ENCODE peak calls at places on chromosome 2, in six cellular contexts. One of them, this sample, is unnamed.

GRCh38 chr2:65754219-65754618 is 321.8 kb upstream of the SPRED2 start:
- ATAC-seq in activated CD8-positive, alpha-beta memory T cell treated with anti-CD3 and anti-CD28 coated beads, Interleukin-2, amount 10 ng/mL, durations not matched to agents 7 days and 5 days: no peak
- ATAC-seq in psoas muscle: no peak
- ATAC-seq in right cardiac atrium: peak
- ATAC-seq in body of pancreas: no peak
- ATAC-seq in stimulated activated naive CD8-positive, alpha-beta T cell treated with anti-CD3 and anti-CD28 coated beads, Interleukin-15, amount 100 ng/mL, for 72 hours: no peak
- ATAC-seq in this sample: no peak

GRCh38 chr2:36951030-36951518 is 15.3 kb downstream of the STRN start:
- ATAC-seq in activated CD8-positive, alpha-beta memory T cell treated with anti-CD3 and anti-CD28 coated beads, Interleukin-2, amount 10 ng/mL, durations not matched to agents 7 days and 5 days: no peak
- ATAC-seq in psoas muscle: no peak
- ATAC-seq in right cardiac atrium: peak
- ATAC-seq in body of pancreas: no peak
- ATAC-seq in stimulated activated naive CD8-positive, alpha-beta T cell treated with anti-CD3 and anti-CD28 coated beads, Interleukin-15, amount 100 ng/mL, for 72 hours: no peak
- ATAC-seq in this sample: no peak

GRCh38 chr2:28004086-28004485 is 113.6 kb downstream of the BABAM2 start:
- ATAC-seq in activated CD8-positive, alpha-beta memory T cell treated with anti-CD3 and anti-CD28 coated beads, Interleukin-2, amount 10 ng/mL, durations not matched to agents 7 days and 5 days: peak
- ATAC-seq in psoas muscle: no peak
- ATAC-seq in right cardiac atrium: no peak
- ATAC-seq in body of pancreas: no peak
- ATAC-seq in stimulated activated naive CD8-positive, alpha-beta T cell treated with anti-CD3 and anti-CD28 coated beads, Interleukin-15, amount 100 ng/mL, for 72 hours: peak
- ATAC-seq in this sample: peak

GRCh38 chr2:100289020-100289419 is 33.3 kb downstream of the LONRF2 start:
- ATAC-seq in activated CD8-positive, alpha-beta memory T cell treated with anti-CD3 and anti-CD28 coated beads, Interleukin-2, amount 10 ng/mL, durations not matched to agents 7 days and 5 days: peak
- ATAC-seq in psoas muscle: no peak
- ATAC-seq in right cardiac atrium: no peak
- ATAC-seq in body of pancreas: no peak
- ATAC-seq in stimulated activated naive CD8-positive, alpha-beta T cell treated with anti-CD3 and anti-CD28 coated beads, Interleukin-15, amount 100 ng/mL, for 72 hours: no peak
- ATAC-seq in this sample: peak

GRCh38 chr2:37873749-37874330 is 51.2 kb upstream of the RMDN2 start:
- ATAC-seq in activated CD8-positive, alpha-beta memory T cell treated with anti-CD3 and anti-CD28 coated beads, Interleukin-2, amount 10 ng/mL, durations not matched to agents 7 days and 5 days: no peak
- ATAC-seq in psoas muscle: no peak
- ATAC-seq in right cardiac atrium: no peak
- ATAC-seq in body of pancreas: no peak
- ATAC-seq in stimulated activated naive CD8-positive, alpha-beta T cell treated with anti-CD3 and anti-CD28 coated beads, Interleukin-15, amount 100 ng/mL, for 72 hours: no peak
- ATAC-seq in this sample: no peak

GRCh38 chr2:112712903-112713584 is 7.8 kb upstream of the NT5DC4 start:
- ATAC-seq in activated CD8-positive, alpha-beta memory T cell treated with anti-CD3 and anti-CD28 coated beads, Interleukin-2, amount 10 ng/mL, durations not matched to agents 7 days and 5 days: no peak
- ATAC-seq in psoas muscle: no peak
- ATAC-seq in right cardiac atrium: no peak
- ATAC-seq in body of pancreas: no peak
- ATAC-seq in stimulated activated naive CD8-positive, alpha-beta T cell treated with anti-CD3 and anti-CD28 coated beads, Interleukin-15, amount 100 ng/mL, for 72 hours: no peak
- ATAC-seq in this sample: peak

GRCh38 chr2:198044777-198045176 is 240.4 kb downstream of the PLCL1 start:
- ATAC-seq in activated CD8-positive, alpha-beta memory T cell treated with anti-CD3 and anti-CD28 coated beads, Interleukin-2, amount 10 ng/mL, durations not matched to agents 7 days and 5 days: peak
- ATAC-seq in psoas muscle: no peak
- ATAC-seq in right cardiac atrium: no peak
- ATAC-seq in body of pancreas: no peak
- ATAC-seq in stimulated activated naive CD8-positive, alpha-beta T cell treated with anti-CD3 and anti-CD28 coated beads, Interleukin-15, amount 100 ng/mL, for 72 hours: peak
- ATAC-seq in this sample: peak

GRCh38 chr2:112168422-112169124 is 30.4 kb downstream of the FBLN7 start:
- ATAC-seq in activated CD8-positive, alpha-beta memory T cell treated with anti-CD3 and anti-CD28 coated beads, Interleukin-2, amount 10 ng/mL, durations not matched to agents 7 days and 5 days: no peak
- ATAC-seq in psoas muscle: peak
- ATAC-seq in right cardiac atrium: no peak
- ATAC-seq in body of pancreas: no peak
- ATAC-seq in stimulated activated naive CD8-positive, alpha-beta T cell treated with anti-CD3 and anti-CD28 coated beads, Interleukin-15, amount 100 ng/mL, for 72 hours: no peak
- ATAC-seq in this sample: no peak

GRCh38 chr2:16719409-16719808 is 53.8 kb upstream of the CYRIA start:
- ATAC-seq in activated CD8-positive, alpha-beta memory T cell treated with anti-CD3 and anti-CD28 coated beads, Interleukin-2, amount 10 ng/mL, durations not matched to agents 7 days and 5 days: no peak
- ATAC-seq in psoas muscle: no peak
- ATAC-seq in right cardiac atrium: no peak
- ATAC-seq in body of pancreas: no peak
- ATAC-seq in stimulated activated naive CD8-positive, alpha-beta T cell treated with anti-CD3 and anti-CD28 coated beads, Interleukin-15, amount 100 ng/mL, for 72 hours: no peak
- ATAC-seq in this sample: no peak

GRCh38 chr2:236583621-236584203 is 14.1 kb downstream of the ACKR3 start:
- ATAC-seq in activated CD8-positive, alpha-beta memory T cell treated with anti-CD3 and anti-CD28 coated beads, Interleukin-2, amount 10 ng/mL, durations not matched to agents 7 days and 5 days: no peak
- ATAC-seq in psoas muscle: no peak
- ATAC-seq in right cardiac atrium: peak
- ATAC-seq in body of pancreas: no peak
- ATAC-seq in stimulated activated naive CD8-positive, alpha-beta T cell treated with anti-CD3 and anti-CD28 coated beads, Interleukin-15, amount 100 ng/mL, for 72 hours: no peak
- ATAC-seq in this sample: no peak